ENCODE peak calls at places on chromosomes 3 and 15, in ten cellular contexts. L is endodermal cell; B is HT1080; D is T-helper 1 cell; A is NCI-H345; H is EL; S is naive thymus-derived CD8-positive, alpha-beta T cell; V is stimulated activated CD8-positive, alpha-beta memory T cell treated with anti-CD3 and anti-CD28 coated beads, Interleukin-7, amount 100 ng/mL, for 24 hours; F is T-helper 2 cell; Q is AG09309. U is an unnamed sample.

GRCh38 chr3:81778678-81779182 is 17.3 kb upstream of the GBE1 start:
- DNase-seq in L (no peak), B (no peak), D (no peak), A (no peak), H (peak; percentile 20), S (no peak), V (no peak), F (no peak), Q (no peak), U (no peak)

GRCh38 chr3:187742351-187743171 is 2.7 kb downstream of the BCL6 start:
- DNase-seq in L (no peak), B (no peak), D (no peak), A (no peak), H (peak; percentile 48), S (no peak), V (no peak), F (no peak), Q (no peak), U (no peak)

GRCh38 chr3:45464336-45464809 is 76.0 kb downstream of the LARS2 start:
- DNase-seq in L (peak; percentile 79), B (no peak), D (no peak), A (no peak), H (no peak), S (no peak), V (no peak), F (no peak), Q (no peak), U (no peak)

GRCh38 chr3:181880339-181880738 is 168.6 kb downstream of the SOX2 start:
- DNase-seq in L (no peak), B (no peak), D (no peak), A (peak; percentile 18), H (no peak), S (no peak), V (no peak), F (no peak), Q (no peak), U (no peak)

GRCh38 chr3:23877324-23877980 is 39.3 kb downstream of the NKIRAS1 start:
- DNase-seq in L (no peak), B (peak; percentile 59), D (no peak), A (no peak), H (peak; percentile 92), S (no peak), V (no peak), F (no peak), Q (peak; percentile 79), U (no peak)

GRCh38 chr3:13013994-13014754 is 59.1 kb downstream of the IQSEC1 start:
- DNase-seq in L (no peak), B (no peak), D (no peak), A (no peak), H (no peak), S (no peak), V (no peak), F (no peak), Q (no peak), U (no peak)

GRCh38 chr3:1962531-1963090 is 136.1 kb upstream of the CNTN4 start:
- DNase-seq in L (no peak), B (no peak), D (no peak), A (peak; percentile 93), H (no peak), S (no peak), V (no peak), F (no peak), Q (no peak), U (no peak)

GRCh38 chr3:128547368-128547987 is 54.5 kb upstream of the GATA2 start:
- DNase-seq in L (no peak), B (peak; percentile 74), D (no peak), A (no peak), H (peak; percentile 66), S (no peak), V (no peak), F (no peak), Q (no peak), U (no peak)

GRCh38 chr3:134018850-134019249 is 10.9 kb downstream of the SLCO2A1 start:
- DNase-seq in L (no peak), B (no peak), D (no peak), A (no peak), H (no peak), S (no peak), V (no peak), F (no peak), Q (no peak), U (no peak)

GRCh38 chr3:109122690-109123089 is 4.8 kb upstream of the MORC1 start:
- DNase-seq in L (no peak), B (no peak), D (no peak), A (no peak), H (no peak), S (no peak), V (no peak), F (no peak), Q (no peak), U (no peak)

GRCh38 chr15:87144775-87145174 is 1065.1 kb downstream of the AGBL1 start:
- DNase-seq in L (no peak), B (peak; percentile 60), D (no peak), A (peak; percentile 25), H (peak; percentile 62), S (no peak), V (no peak), F (no peak), Q (peak; percentile 3), U (no peak)

GRCh38 chr3:14452676-14453367 is 50.4 kb downstream of the SLC6A6 start:
- DNase-seq in L (no peak), B (peak; percentile 96), D (no peak), A (peak; percentile 80), H (peak; percentile 94), S (no peak), V (no peak), F (no peak), Q (peak; percentile 98), U (no peak)

GRCh38 chr3:23036728-23037127 is 166.4 kb upstream of the UBE2E2 start:
- DNase-seq in L (no peak), B (no peak), D (no peak), A (no peak), H (peak; percentile 9), S (no peak), V (no peak), F (no peak), Q (no peak), U (no peak)

GRCh38 chr15:99719096-99719541 is 14.1 kb downstream of the LYSMD4 start:
- DNase-seq in L (no peak), B (peak; percentile 69), D (no peak), A (no peak), H (peak; percentile 52), S (no peak), V (no peak), F (no peak), Q (peak; percentile 71), U (no peak)

GRCh38 chr3:24201301-24201700 is 256.2 kb downstream of the NR1D2 start:
- DNase-seq in L (no peak), B (no peak), D (no peak), A (no peak), H (peak; percentile 19), S (no peak), V (no peak), F (no peak), Q (no peak), U (no peak)

GRCh38 chr3:49701388-49702077 is 12.2 kb downstream of the RNF123 start:
- DNase-seq in L (peak; percentile 89), B (no peak), D (no peak), A (no peak), H (no peak), S (no peak), V (no peak), F (no peak), Q (no peak), U (peak; percentile 49)

GRCh38 chr3:66438045-66438444 is 62.8 kb downstream of the LRIG1 start:
- DNase-seq in L (no peak), B (no peak), D (no peak), A (no peak), H (no peak), S (no peak), V (no peak), F (no peak), Q (no peak), U (no peak)

GRCh38 chr3:101216710-101217457 is 103.5 kb downstream of the IMPG2 start:
- DNase-seq in L (no peak), B (peak; percentile 10), D (no peak), A (no peak), H (no peak), S (no peak), V (no peak), F (no peak), Q (peak; percentile 32), U (no peak)

GRCh38 chr15:74642724-74643367 is 27.2 kb downstream of the CLK3 start:
- DNase-seq in L (peak; percentile 85), B (no peak), D (no peak), A (peak; percentile 26), H (no peak), S (no peak), V (no peak), F (no peak), Q (no peak), U (no peak)

GRCh38 chr3:197372076-197372661 is 73.8 kb upstream of the DLG1 start:
- DNase-seq in L (no peak), B (peak; percentile 80), D (no peak), A (no peak), H (peak; percentile 92), S (no peak), V (no peak), F (no peak), Q (peak; percentile 78), U (no peak)

GRCh38 chr3:119769394-119770149 is 12.3 kb upstream of the NR1I2 start:
- DNase-seq in L (no peak), B (peak; percentile 78), D (no peak), A (no peak), H (peak; percentile 77), S (no peak), V (no peak), F (no peak), Q (no peak), U (no peak)

GRCh38 chr3:13518516-13519351 is 30.2 kb upstream of the FBLN2 start:
- DNase-seq in L (no peak), B (no peak), D (no peak), A (no peak), H (no peak), S (no peak), V (no peak), F (no peak), Q (no peak), U (no peak)

GRCh38 chr3:24254649-24255048 is 240.0 kb downstream of the THRB start:
- DNase-seq in L (no peak), B (peak; percentile 88), D (no peak), A (no peak), H (peak; percentile 94), S (no peak), V (no peak), F (no peak), Q (no peak), U (no peak)

GRCh38 chr3:195698325-195699147 is 22.2 kb upstream of the MUC20 start:
- DNase-seq in L (peak; percentile 81), B (no peak), D (no peak), A (no peak), H (peak; percentile 17), S (no peak), V (no peak), F (no peak), Q (no peak), U (no peak)

GRCh38 chr3:138513073-138513843 is 78.8 kb downstream of the ESYT3 start:
- DNase-seq in L (no peak), B (no peak), D (no peak), A (no peak), H (no peak), S (no peak), V (no peak), F (no peak), Q (no peak), U (no peak)

GRCh38 chr3:182969853-182970252 is 10.5 kb downstream of the DCUN1D1 start:
- DNase-seq in L (no peak), B (no peak), D (no peak), A (no peak), H (no peak), S (no peak), V (no peak), F (no peak), Q (no peak), U (no peak)

GRCh38 chr15:31197497-31198414 is 96.2 kb upstream of the TRPM1 start:
- DNase-seq in L (peak; percentile 90), B (no peak), D (no peak), A (no peak), H (peak; percentile 35), S (peak; percentile 40), V (no peak), F (no peak), Q (no peak), U (peak; percentile 42)

GRCh38 chr3:18394384-18394995 is 30.6 kb downstream of the SATB1 start:
- DNase-seq in L (no peak), B (no peak), D (no peak), A (no peak), H (no peak), S (no peak), V (no peak), F (no peak), Q (no peak), U (no peak)

U was measured in HuH-7.